ENCODE peak calls at places on chromosomes 1 and 21, in nine cellular contexts. X is effector CD8-positive, alpha-beta T cell; L is Calu3; R is NCI-H2171 treated with DMSO at 0.1 percent for 48 hours; F is stimulated activated CD8-positive, alpha-beta memory T cell treated with anti-CD3 and anti-CD28 coated beads, Interleukin-4, amount 100 ng/mL, for 1 hour; A is LNCaP clone FGC; T is posterior cingulate gyrus; O is left ventricle myocardium inferior; G is ELF-1. K is an unnamed sample.

GRCh38 chr1:100719490-100719889 is at the start of gene VCAM1:
- DNase-seq in X (no peak), L (no peak), R (no peak), F (no peak), A (no peak), T (no peak), O (no peak), G (peak), K (peak)

GRCh38 chr1:153494976-153495535 is 34.6 kb upstream of the S100A7 start:
- DNase-seq in X (peak), L (peak), R (peak), F (peak), A (no peak), T (peak), O (peak), G (peak), K (peak)

GRCh38 chr21:40386301-40386911 is 460.6 kb downstream of the DSCAM start:
- DNase-seq in X (no peak), L (no peak), R (no peak), F (no peak), A (no peak), T (peak), O (peak), G (peak), K (peak)

GRCh38 chr1:224639426-224639975 is 23.4 kb downstream of the CNIH3 start:
- DNase-seq in X (no peak), L (no peak), R (no peak), F (no peak), A (no peak), T (no peak), O (no peak), G (peak), K (no peak)

GRCh38 chr21:43712268-43712942 is 6.5 kb upstream of the PDXK start:
- DNase-seq in X (no peak), L (peak), R (no peak), F (no peak), A (peak), T (no peak), O (no peak), G (peak), K (peak)

GRCh38 chr1:157969693-157970485 is 23.6 kb upstream of the KIRREL1 start:
- DNase-seq in X (no peak), L (peak), R (no peak), F (no peak), A (no peak), T (no peak), O (no peak), G (peak), K (peak)

GRCh38 chr1:66695121-66695520 is 57.1 kb upstream of the DYNLT5 start:
- DNase-seq in X (no peak), L (no peak), R (peak), F (no peak), A (no peak), T (no peak), O (no peak), G (no peak), K (peak)

GRCh38 chr1:35319988-35320713 is 51.6 kb downstream of the ZMYM4 start:
- DNase-seq in X (no peak), L (no peak), R (no peak), F (no peak), A (no peak), T (no peak), O (peak), G (no peak), K (peak)

GRCh38 chr1:59999006-59999405 is 72.4 kb upstream of the CYP2J2 start:
- DNase-seq in X (no peak), L (no peak), R (no peak), F (no peak), A (no peak), T (no peak), O (no peak), G (no peak), K (no peak)

GRCh38 chr1:211616231-211617031 is 37.5 kb upstream of the SLC30A1 start:
- DNase-seq in X (no peak), L (no peak), R (no peak), F (no peak), A (no peak), T (no peak), O (peak), G (peak), K (no peak)

GRCh38 chr1:225866061-225866844 is 15.9 kb downstream of the TMEM63A start:
- DNase-seq in X (peak), L (no peak), R (no peak), F (no peak), A (no peak), T (no peak), O (no peak), G (no peak), K (no peak)

GRCh38 chr1:26038904-26039303 is 7.0 kb downstream of the SLC30A2 start:
- DNase-seq in X (no peak), L (no peak), R (no peak), F (no peak), A (no peak), T (no peak), O (no peak), G (no peak), K (no peak)

GRCh38 chr1:18557621-18558465 is 72.8 kb upstream of the PAX7 start:
- DNase-seq in X (no peak), L (peak), R (peak), F (no peak), A (no peak), T (peak), O (no peak), G (peak), K (peak)

GRCh38 chr1:65812065-65812464 is 19.4 kb downstream of the PDE4B start:
- DNase-seq in X (no peak), L (no peak), R (no peak), F (no peak), A (no peak), T (no peak), O (peak), G (peak), K (peak)

GRCh38 chr1:235270625-235271024 is 57.4 kb downstream of the ARID4B start:
- DNase-seq in X (no peak), L (no peak), R (no peak), F (no peak), A (no peak), T (no peak), O (no peak), G (no peak), K (no peak)

GRCh38 chr1:178945763-178946266 is 74.9 kb upstream of the ANGPTL1 start:
- DNase-seq in X (no peak), L (no peak), R (no peak), F (no peak), A (no peak), T (no peak), O (no peak), G (peak), K (peak)

GRCh38 chr1:165174485-165174884 is 182.0 kb downstream of the LMX1A start:
- DNase-seq in X (no peak), L (no peak), R (peak), F (no peak), A (no peak), T (no peak), O (peak), G (no peak), K (no peak)

GRCh38 chr1:47186267-47187185 is 3.3 kb downstream of the PDZK1IP1 start:
- DNase-seq in X (no peak), L (no peak), R (no peak), F (no peak), A (no peak), T (no peak), O (no peak), G (no peak), K (no peak)

GRCh38 chr1:200989337-200989736 is 34.2 kb downstream of the KIF21B start:
- DNase-seq in X (no peak), L (no peak), R (no peak), F (no peak), A (no peak), T (no peak), O (no peak), G (no peak), K (no peak)

GRCh38 chr1:162145280-162145965 is 75.9 kb downstream of the NOS1AP start:
- DNase-seq in X (no peak), L (no peak), R (peak), F (no peak), A (no peak), T (peak), O (no peak), G (peak), K (peak)

GRCh38 chr1:246765521-246765920 is 41.3 kb downstream of the SCCPDH start:
- DNase-seq in X (no peak), L (no peak), R (no peak), F (no peak), A (no peak), T (no peak), O (no peak), G (no peak), K (no peak)

GRCh38 chr1:228836954-228837481 is 101.7 kb downstream of the RHOU start:
- DNase-seq in X (no peak), L (no peak), R (no peak), F (no peak), A (no peak), T (no peak), O (no peak), G (no peak), K (no peak)

GRCh38 chr1:229365574-229365973 is 22.7 kb upstream of the CCSAP start:
- DNase-seq in X (no peak), L (no peak), R (no peak), F (no peak), A (no peak), T (no peak), O (no peak), G (no peak), K (no peak)

GRCh38 chr1:232033285-232033684 is 406.7 kb downstream of the DISC1 start:
- DNase-seq in X (no peak), L (no peak), R (no peak), F (no peak), A (no peak), T (no peak), O (no peak), G (no peak), K (peak)

GRCh38 chr1:155207578-155208405 is at the start of gene THBS3:
- DNase-seq in X (no peak), L (no peak), R (peak), F (no peak), A (no peak), T (peak), O (peak), G (peak), K (peak)

GRCh38 chr1:101846820-101847219 is 149.9 kb downstream of the OLFM3 start:
- DNase-seq in X (no peak), L (no peak), R (no peak), F (no peak), A (no peak), T (no peak), O (no peak), G (peak), K (peak)

GRCh38 chr1:208169081-208169879 is 74.9 kb downstream of the PLXNA2 start:
- DNase-seq in X (no peak), L (no peak), R (no peak), F (no peak), A (no peak), T (no peak), O (no peak), G (no peak), K (no peak)

GRCh38 chr1:79663916-79664315 is 657.4 kb upstream of the ADGRL4 start:
- DNase-seq in X (no peak), L (no peak), R (no peak), F (no peak), A (no peak), T (no peak), O (no peak), G (peak), K (no peak)

GRCh38 chr21:39300587-39300986 is 12.8 kb downstream of the BRWD1 start:
- DNase-seq in X (no peak), L (no peak), R (no peak), F (no peak), A (no peak), T (no peak), O (no peak), G (no peak), K (no peak)

GRCh38 chr1:175498002-175498401 is 245.4 kb downstream of the TNR start:
- DNase-seq in X (no peak), L (no peak), R (no peak), F (no peak), A (no peak), T (no peak), O (no peak), G (no peak), K (no peak)

GRCh38 chr1:27521336-27522147 is 31.6 kb upstream of the WASF2 start:
- DNase-seq in X (peak), L (no peak), R (peak), F (no peak), A (no peak), T (no peak), O (peak), G (no peak), K (no peak)

GRCh38 chr1:152777510-152778137 is 2.7 kb downstream of the LCE1F start:
- DNase-seq in X (no peak), L (peak), R (no peak), F (no peak), A (no peak), T (no peak), O (no peak), G (peak), K (no peak)

GRCh38 chr1:76210130-76210529 is 135.6 kb downstream of the ST6GALNAC3 start:
- DNase-seq in X (no peak), L (no peak), R (no peak), F (no peak), A (no peak), T (no peak), O (no peak), G (no peak), K (no peak)

GRCh38 chr1:197671140-197671539 is 104.1 kb downstream of the DENND1B start:
- DNase-seq in X (no peak), L (no peak), R (no peak), F (no peak), A (no peak), T (no peak), O (no peak), G (no peak), K (no peak)

GRCh38 chr1:150971583-150972416 is 2.8 kb downstream of the CERS2 start:
- DNase-seq in X (no peak), L (no peak), R (no peak), F (no peak), A (no peak), T (no peak), O (no peak), G (peak), K (peak)

GRCh38 chr1:205918955-205919746 is 24.1 kb downstream of the SLC26A9 start:
- DNase-seq in X (peak), L (peak), R (peak), F (peak), A (peak), T (peak), O (peak), G (peak), K (peak)

GRCh38 chr1:10378071-10378841 is 20.6 kb upstream of the PGD start:
- DNase-seq in X (no peak), L (no peak), R (no peak), F (no peak), A (peak), T (no peak), O (peak), G (peak), K (peak)

GRCh38 chr1:5996641-5997270 is 4.5 kb upstream of the NPHP4 start:
- DNase-seq in X (no peak), L (no peak), R (no peak), F (no peak), A (no peak), T (no peak), O (peak), G (no peak), K (no peak)

K was measured in left kidney.